ENCODE peak calls at places on chromosome 5, in four cellular contexts. U is H1, I is stomach, W is fibroblast of the aortic adventitia. X is an unnamed sample.

GRCh38 chr5:158051036-158051435 is 192.1 kb upstream of the CLINT1 start:
- DNase-seq in U (no peak), I (no peak), W (no peak), X (no peak)

GRCh38 chr5:134086215-134086942 is 28.1 kb upstream of the TCF7 start:
- DNase-seq in U (no peak), I (no peak), W (no peak), X (no peak)

GRCh38 chr5:68479524-68479923 is 264.0 kb downstream of the PIK3R1 start:
- DNase-seq in U (no peak), I (no peak), W (no peak), X (no peak)

GRCh38 chr5:58330781-58331180 is 129.1 kb downstream of the PLK2 start:
- DNase-seq in U (no peak), I (no peak), W (no peak), X (no peak)

GRCh38 chr5:33422191-33422590 is 18.6 kb upstream of the TARS1 start:
- DNase-seq in U (no peak), I (no peak), W (peak), X (no peak)

GRCh38 chr5:173767580-173768266 is 120.4 kb upstream of the CPEB4 start:
- DNase-seq in U (no peak), I (peak), W (no peak), X (no peak)

GRCh38 chr5:142618125-142618524 is 67.8 kb downstream of the FGF1 start:
- DNase-seq in U (no peak), I (no peak), W (peak), X (no peak)

GRCh38 chr5:123007292-123007691 is 29.2 kb downstream of the PPIC start:
- DNase-seq in U (no peak), I (no peak), W (no peak), X (no peak)

GRCh38 chr5:80941496-80941895 is 18.7 kb upstream of the RASGRF2 start:
- DNase-seq in U (no peak), I (no peak), W (no peak), X (no peak)

GRCh38 chr5:133611357-133612020 is 852 bp downstream of the FSTL4 start:
- DNase-seq in U (no peak), I (no peak), W (no peak), X (peak)

GRCh38 chr5:110038297-110038997 is 348.7 kb downstream of the MAN2A1 start:
- DNase-seq in U (no peak), I (no peak), W (peak), X (no peak)

GRCh38 chr5:157066950-157067349 is 8.0 kb upstream of the HAVCR1 start:
- DNase-seq in U (no peak), I (no peak), W (no peak), X (no peak)

GRCh38 chr5:142937265-142937877 is 167.2 kb downstream of the ARHGAP26 start:
- DNase-seq in U (no peak), I (no peak), W (no peak), X (no peak)

GRCh38 chr5:158074992-158075769 is 216.2 kb upstream of the CLINT1 start:
- DNase-seq in U (peak), I (peak), W (peak), X (peak)

GRCh38 chr5:170057311-170057710 is 48.4 kb upstream of the FOXI1 start:
- DNase-seq in U (no peak), I (peak), W (no peak), X (no peak)

GRCh38 chr5:122076023-122076422 is 2.0 kb downstream of the LOX start:
- DNase-seq in U (no peak), I (no peak), W (peak), X (no peak)

GRCh38 chr5:4011943-4012342 is 416.3 kb downstream of the IRX1 start:
- DNase-seq in U (no peak), I (no peak), W (no peak), X (no peak)

GRCh38 chr5:77066823-77067442 is 20.2 kb downstream of the ZBED3 start:
- DNase-seq in U (no peak), I (no peak), W (peak), X (no peak)

GRCh38 chr5:57171818-57172465 is 1.9 kb upstream of the GPBP1 start:
- DNase-seq in U (no peak), I (peak), W (no peak), X (peak)

GRCh38 chr5:32168460-32169033 is 5.6 kb downstream of the GOLPH3 start:
- DNase-seq in U (no peak), I (no peak), W (peak), X (no peak)

GRCh38 chr5:125032286-125032685 is 285.8 kb upstream of the ZNF608 start:
- DNase-seq in U (no peak), I (no peak), W (no peak), X (no peak)

GRCh38 chr5:32115985-32116384 is 58.1 kb downstream of the GOLPH3 start:
- DNase-seq in U (no peak), I (no peak), W (no peak), X (no peak)

GRCh38 chr5:164352695-164353094 is 847.3 kb downstream of the MAT2B start:
- DNase-seq in U (no peak), I (no peak), W (peak), X (no peak)

DNA sequence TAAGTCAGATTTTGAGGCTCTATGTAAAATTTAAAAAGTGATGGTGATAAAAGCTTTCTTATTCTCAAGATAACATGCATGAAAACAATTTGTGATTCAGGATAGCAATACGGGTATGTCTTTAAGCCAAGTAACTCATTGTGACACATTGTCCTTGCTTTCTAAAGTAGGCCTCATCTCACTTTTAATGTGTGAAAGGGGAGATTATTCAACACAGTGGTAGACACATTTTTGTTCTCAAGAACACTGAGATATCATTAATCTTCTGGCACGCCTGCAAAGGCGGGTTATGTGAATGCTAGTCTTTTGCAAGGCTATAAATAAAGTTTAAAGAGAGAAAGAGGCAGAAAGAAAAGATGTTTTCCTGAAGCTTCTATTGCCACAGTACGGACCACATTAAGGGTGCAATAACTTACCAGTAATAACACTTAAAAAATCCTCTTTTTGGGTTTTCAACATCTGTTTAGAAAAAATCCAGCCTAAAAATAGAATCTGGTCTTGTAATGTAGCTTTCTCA is 181.8 kb upstream of the MEF2C start:
- DNase-seq in U (no peak), I (no peak), W (peak), X (no peak)
- TF ChIP-seq CTCF in U (no peak), I (no peak), W (no peak), X (no peak)

DNA sequence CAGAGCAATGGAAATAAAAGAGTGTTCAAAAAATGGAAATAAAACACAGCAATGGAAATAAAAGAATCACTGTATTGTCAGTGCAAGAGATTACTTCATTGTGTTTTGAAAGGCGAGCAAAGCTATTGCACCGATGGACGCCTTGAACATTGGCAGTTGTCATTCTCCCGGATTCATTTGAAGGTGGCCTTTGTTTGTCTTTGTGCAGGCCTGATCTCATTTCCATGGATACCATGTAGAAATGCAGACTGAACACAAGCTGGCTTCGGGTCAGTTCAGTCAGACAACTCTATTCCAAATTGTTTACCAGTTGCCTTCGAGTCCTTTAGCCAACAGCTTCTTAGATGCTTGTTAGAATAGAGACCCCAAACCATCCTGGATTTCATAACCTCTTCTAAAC is 8.3 kb downstream of the ITGA2 start:
- DNase-seq in U (no peak), I (no peak), W (no peak), X (no peak)
- TF ChIP-seq CTCF in U (no peak), I (no peak), W (no peak), X (no peak)

GRCh38 chr5:87570366-87570765 is 157.6 kb upstream of the CCNH start:
- DNase-seq in U (no peak), I (no peak), W (no peak), X (no peak)

GRCh38 chr5:87572092-87572491 is 159.4 kb upstream of the CCNH start:
- DNase-seq in U (no peak), I (no peak), W (no peak), X (no peak)

GRCh38 chr5:87574106-87574505 is 161.4 kb upstream of the CCNH start:
- DNase-seq in U (no peak), I (no peak), W (no peak), X (no peak)

GRCh38 chr5:87576867-87577266 is 164.1 kb upstream of the CCNH start:
- DNase-seq in U (no peak), I (no peak), W (no peak), X (no peak)

DNA sequence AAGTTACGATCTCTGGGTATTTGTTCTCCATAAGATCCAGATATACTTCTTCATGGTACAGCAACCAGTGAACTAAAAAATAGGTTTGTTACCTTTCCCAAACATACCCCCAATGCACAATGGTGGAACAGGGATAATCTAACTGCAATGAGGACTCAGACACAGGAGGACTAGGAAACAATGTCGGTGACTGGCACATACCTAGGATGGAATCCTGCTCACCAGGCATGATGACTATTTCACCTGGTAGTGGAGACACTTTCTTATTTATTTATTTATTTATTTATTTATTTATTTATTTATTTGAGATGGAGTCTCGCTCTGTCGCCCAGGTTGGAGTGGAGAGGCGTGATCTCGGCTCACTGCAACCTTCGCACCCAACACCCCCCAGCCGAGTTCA is 159.9 kb upstream of the CCNH start:
- DNase-seq in U (no peak), I (no peak), W (no peak), X (no peak)
- TF ChIP-seq CTCF in U (no peak), I (no peak), W (no peak), X (no peak)

GRCh38 chr5:73176250-73176649 is 3.3 kb downstream of the TMEM174 start:
- DNase-seq in U (no peak), I (no peak), W (no peak), X (no peak)

GRCh38 chr5:73174100-73174815 is 1.3 kb downstream of the TMEM174 start:
- DNase-seq in U (no peak), I (no peak), W (no peak), X (no peak)

GRCh38 chr5:73172893-73173292 is at the start of gene TMEM174:
- DNase-seq in U (no peak), I (no peak), W (no peak), X (no peak)

GRCh38 chr5:73171495-73171894 is 1.5 kb upstream of the TMEM174 start:
- DNase-seq in U (no peak), I (no peak), W (no peak), X (no peak)

DNA sequence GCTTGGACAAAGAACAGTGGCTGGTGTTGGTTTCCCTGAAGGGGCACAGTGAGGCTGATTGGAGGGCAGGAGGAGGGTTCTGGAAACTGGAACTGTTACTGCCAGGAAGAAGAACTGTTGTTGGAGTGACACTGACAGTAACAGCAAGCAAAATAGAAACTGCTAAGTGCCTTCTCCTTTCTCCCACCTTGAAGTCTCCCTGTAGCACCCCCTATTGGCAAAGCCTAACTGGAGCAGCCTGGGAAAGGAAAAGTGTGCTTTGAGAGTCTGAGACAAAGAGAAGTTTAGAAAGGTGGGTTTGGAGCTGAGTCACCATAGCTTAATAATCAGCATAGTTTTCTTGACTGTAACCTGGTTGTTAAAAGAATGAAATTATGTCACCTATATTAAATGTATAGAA is 2.5 kb upstream of the TMEM174 start:
- DNase-seq in U (peak), I (no peak), W (peak), X (no peak)
- TF ChIP-seq CTCF in U (peak), I (no peak), W (peak), X (no peak)

GRCh38 chr5:8773091-8773615 is 772.7 kb downstream of the SEMA5A start:
- DNase-seq in U (no peak), I (no peak), W (no peak), X (no peak)
- TF ChIP-seq CTCF in U (no peak), I (no peak), W (no peak), X (no peak)

DNA sequence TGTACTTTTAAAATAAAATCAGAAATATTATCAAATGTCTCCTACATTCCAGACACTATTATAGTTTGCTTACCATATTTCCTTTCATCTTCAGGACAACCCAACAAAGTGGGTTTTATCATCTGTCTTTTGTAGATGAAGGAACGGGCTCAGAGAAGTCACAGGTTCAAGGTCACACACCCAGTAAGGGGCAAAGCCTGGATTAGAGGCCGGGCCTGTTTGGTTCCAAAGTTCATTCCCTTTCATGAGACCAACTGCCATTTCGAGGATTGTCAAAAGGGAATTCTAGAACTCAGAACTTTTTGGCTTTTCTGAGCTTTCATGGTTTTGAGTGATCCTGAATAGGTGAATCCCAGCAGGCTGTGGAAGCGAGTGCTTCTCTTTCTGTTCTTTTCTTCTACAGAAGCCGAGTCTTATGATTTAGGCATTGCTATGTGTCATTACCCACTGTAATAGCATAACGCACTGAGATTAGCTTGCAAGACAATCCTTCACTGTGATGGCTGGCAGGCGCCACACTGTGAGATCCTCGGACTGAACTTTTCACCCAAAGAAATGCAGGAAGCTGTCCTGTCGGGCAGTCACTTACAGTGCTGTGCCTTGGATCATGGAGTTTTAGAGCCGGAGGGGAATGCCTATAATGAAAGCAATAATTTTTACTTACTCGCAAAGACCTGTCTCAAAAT is 43.9 kb upstream of the ANKH start:
- DNase-seq in U (no peak), I (no peak), W (no peak), X (no peak)
- TF ChIP-seq CTCF in U (no peak), I (no peak), W (no peak), X (no peak)

GRCh38 chr5:11050596-11051304 is 289.7 kb upstream of the DAP start:
- DNase-seq in U (no peak), I (no peak), W (peak), X (no peak)

GRCh38 chr5:11046160-11046559 is 285.1 kb upstream of the DAP start:
- DNase-seq in U (no peak), I (no peak), W (peak), X (no peak)

GRCh38 chr5:11047051-11047450 is 286.0 kb upstream of the DAP start:
- DNase-seq in U (no peak), I (no peak), W (no peak), X (no peak)

GRCh38 chr5:11047625-11048024 is 286.6 kb upstream of the DAP start:
- DNase-seq in U (no peak), I (no peak), W (no peak), X (no peak)

GRCh38 chr5:11048760-11049159 is 287.7 kb upstream of the DAP start:
- DNase-seq in U (no peak), I (no peak), W (no peak), X (no peak)
- TF ChIP-seq CTCF in U (peak), I (no peak), W (no peak), X (no peak)

GRCh38 chr5:151463137-151464029 is 16.0 kb downstream of the SLC36A1 start:
- DNase-seq in U (no peak), I (no peak), W (no peak), X (no peak)
- TF ChIP-seq CTCF in U (peak), I (no peak), W (peak), X (no peak)

DNA sequence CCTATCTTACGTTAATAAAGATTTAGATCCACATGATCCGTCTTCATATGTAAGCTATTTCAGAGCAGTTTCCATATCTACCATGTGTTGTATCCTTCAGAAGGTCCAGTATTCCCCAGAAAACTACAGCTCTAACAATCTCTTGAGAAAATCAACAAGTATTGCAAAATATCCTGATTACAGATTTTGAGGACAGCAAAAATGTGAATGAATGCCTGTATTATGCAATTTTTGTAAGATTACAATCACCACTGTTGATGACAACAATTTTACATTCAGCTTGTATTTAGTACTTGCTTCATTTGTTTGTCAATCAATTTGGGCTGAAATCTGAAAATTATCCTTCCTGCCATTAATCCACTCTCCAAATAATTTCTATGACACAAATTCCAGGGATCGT is 43.0 kb upstream of the FLT4 start:
- DNase-seq in U (no peak), I (no peak), W (no peak), X (no peak)
- TF ChIP-seq CTCF in U (no peak), I (no peak), W (no peak), X (no peak)

DNA sequence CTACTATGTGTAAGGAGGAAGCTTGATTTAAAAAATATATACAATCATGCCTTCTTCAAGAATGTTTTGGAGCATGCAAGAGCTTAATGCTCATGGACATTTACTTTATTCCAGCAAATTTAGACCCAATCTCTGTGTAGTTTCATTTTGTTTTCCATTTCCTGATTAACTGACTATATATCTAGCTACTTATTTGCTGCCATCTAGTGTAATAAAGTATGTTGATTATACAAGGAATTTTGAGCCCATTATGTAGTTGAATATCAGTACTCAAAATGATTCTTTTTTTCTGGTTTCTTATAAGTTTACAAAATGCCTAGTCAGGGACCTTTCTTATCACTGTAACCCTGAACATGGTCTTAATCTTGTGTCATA is 100.0 kb upstream of the CCDC152 start:
- DNase-seq in U (no peak), I (no peak), W (peak), X (no peak)
- TF ChIP-seq CTCF in U (no peak), I (no peak), W (peak), X (no peak)

X was measured in activated B cell treated with CpG ODN at 0.5 μM for 24 hours.